ENCODE peak calls at places on chromosomes 4 and X, in seven cellular contexts. X, G, C, U, A, Q and K are unnamed samples. For H3K9me3, the result is how much of the 10 kb centered on the place peaks cover.

GRCh38 chr4:2287594-2287915 is 25.6 kb upstream of the MXD4 start:
- DNase-seq in G (peak), X (peak), C (no peak), A (no peak), Q (no peak), U (no peak), K (peak)

GRCh38 chr4:119729815-119730643 is 101.4 kb upstream of the PDE5A start:
- DNase-seq in Q (no peak), U (peak), X (no peak), C (peak), A (no peak), G (no peak), K (no peak)

GRCh38 chr4:52956691-52957090 is 94.6 kb downstream of the RASL11B start:
- DNase-seq in Q (no peak), U (no peak), C (no peak), A (no peak), G (no peak), X (no peak), K (no peak)

GRCh38 chr4:168560835-168561210 is 64.0 kb downstream of the PALLD start:
- DNase-seq in C (no peak), U (no peak), A (no peak), G (no peak), X (no peak), Q (no peak), K (no peak)

GRCh38 chr4:74262522-74262921 is 45.7 kb upstream of the EPGN start:
- DNase-seq in X (no peak), Q (no peak), A (no peak), G (no peak), C (no peak), U (no peak), K (no peak)

GRCh38 chrX:27057883-27058282 is 405.3 kb downstream of the PPP4R3C start:
- DNase-seq in X (no peak), A (peak), U (no peak), Q (peak), C (no peak), G (no peak), K (no peak)

GRCh38 chr4:138681000-138681604 is 334.5 kb upstream of the NOCT start:
- DNase-seq in G (peak), X (peak), A (peak), Q (peak), U (peak), C (peak), K (peak)

GRCh38 chr4:89368855-89369254 is 61.3 kb upstream of the GPRIN3 start:
- DNase-seq in C (no peak), A (no peak), U (no peak), G (no peak), X (no peak), Q (no peak), K (no peak)

GRCh38 chr4:41409095-41409494 is 128.9 kb upstream of the LIMCH1 start:
- DNase-seq in U (no peak), A (no peak), Q (no peak), G (no peak), X (no peak), C (no peak), K (no peak)

GRCh38 chr4:86453044-86453501 is 93.2 kb upstream of the MAPK10 start:
- DNase-seq in X (no peak), A (no peak), U (peak), C (peak), Q (no peak), G (no peak), K (no peak)

GRCh38 chr4:55172694-55173287 is 47.4 kb upstream of the KDR start:
- DNase-seq in A (no peak), X (no peak), U (no peak), C (peak), G (no peak), Q (no peak), K (no peak)

GRCh38 chr4:118898684-118899138 is 10.1 kb downstream of the SYNPO2 start:
- DNase-seq in A (no peak), C (peak), G (no peak), U (no peak), Q (no peak), X (no peak), K (no peak)

GRCh38 chr4:111283066-111283677 is 660.3 kb upstream of the PITX2 start:
- DNase-seq in A (peak), G (peak), Q (peak), X (peak), C (no peak), U (peak), K (no peak)

GRCh38 chr4:5785806-5786680 is 75.0 kb downstream of the EVC start:
- DNase-seq in X (peak), C (no peak), U (peak), A (no peak), Q (peak), G (no peak), K (no peak)

GRCh38 chrX:11628399-11628798 is 37.3 kb downstream of the ARHGAP6 start:
- DNase-seq in A (no peak), C (no peak), U (no peak), X (no peak), G (no peak), Q (no peak), K (no peak)

GRCh38 chr4:152454398-152455011 is 81.4 kb downstream of the FBXW7 start:
- DNase-seq in C (no peak), G (no peak), A (no peak), Q (no peak), U (no peak), X (no peak), K (no peak)

GRCh38 chr4:181952478-181952877 is 290.7 kb upstream of the TENM3 start:
- DNase-seq in U (peak), A (no peak), Q (no peak), G (no peak), X (no peak), C (no peak), K (peak)

GRCh38 chrX:114162068-114162735 is 421.7 kb upstream of the HTR2C start:
- DNase-seq in A (peak), U (no peak), X (no peak), C (no peak), G (no peak), Q (peak), K (no peak)

GRCh38 chrX:49067285-49068120 is 6.3 kb downstream of the PRAF2 start:
- DNase-seq in U (no peak), G (no peak), A (no peak), X (no peak), C (no peak), Q (no peak), K (no peak)

GRCh38 chr4:109701566-109702399 is 1.5 kb downstream of the CASP6 start:
- DNase-seq in X (no peak), A (peak), C (no peak), Q (peak), U (no peak), G (no peak), K (no peak)

GRCh38 chr4:25050370-25051098 is 19.8 kb upstream of the LGI2 start:
- DNase-seq in X (no peak), A (no peak), Q (no peak), C (no peak), G (no peak), U (no peak), K (no peak)

GRCh38 chr4:99117876-99118693 is 26.0 kb downstream of the ADH4 start:
- DNase-seq in X (no peak), C (no peak), Q (no peak), U (no peak), A (no peak), G (no peak), K (no peak)
- TF ChIP-seq CTCF in X (peak), C (peak), Q (peak), U (peak), A (peak), G (peak), K (peak)

DNA sequence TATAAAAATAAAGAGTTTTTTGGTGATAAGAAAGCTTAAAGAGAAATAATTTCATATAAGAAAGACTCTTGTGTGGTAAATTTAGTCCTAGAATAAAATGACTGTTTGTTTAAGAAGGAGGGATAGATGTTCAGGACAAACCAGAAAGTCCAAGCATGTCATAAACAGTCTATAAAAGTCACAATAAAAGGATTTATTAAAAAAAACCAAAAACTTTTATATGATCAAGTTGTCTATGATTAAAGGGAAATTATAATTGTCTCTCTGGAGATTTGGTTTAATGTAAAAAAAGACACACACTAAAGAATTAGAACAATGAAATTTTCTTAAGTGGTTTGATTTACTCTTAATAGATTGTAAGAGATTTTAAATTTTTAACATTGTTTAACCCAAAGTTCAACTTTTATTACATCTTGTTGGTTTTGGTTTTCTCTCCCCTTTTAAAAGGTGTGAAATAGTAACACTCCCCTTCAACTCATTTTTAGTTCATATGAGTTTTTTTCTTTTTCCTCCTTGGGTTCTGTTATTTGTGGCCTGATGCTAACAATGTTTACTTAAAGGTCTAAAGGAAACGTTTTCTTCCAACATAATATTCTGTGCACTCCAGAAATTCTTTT is 89.7 kb downstream of the PDHA2 start:
- DNase-seq in X (no peak), C (no peak), G (no peak), Q (no peak), A (no peak), U (no peak), K (no peak)
- H3K9me3 ChIP-seq in X (under half), C (under half), G (under half), Q (under half), A (half or more), U (under half), K (under half)

GRCh38 chrX:65874110-65874509 is 165.8 kb downstream of the VSIG4 start:
- DNase-seq in U (no peak), G (no peak), A (peak), C (no peak), X (no peak), Q (no peak), K (no peak)

GRCh38 chrX:65866146-65866545 is 173.7 kb downstream of the VSIG4 start:
- DNase-seq in U (no peak), C (no peak), Q (no peak), G (no peak), A (no peak), X (no peak), K (no peak)

GRCh38 chrX:65866762-65867161 is 173.1 kb downstream of the VSIG4 start:
- DNase-seq in A (no peak), X (no peak), Q (no peak), G (no peak), U (no peak), C (no peak), K (no peak)

GRCh38 chrX:65874765-65875164 is 165.1 kb downstream of the VSIG4 start:
- DNase-seq in G (no peak), C (no peak), X (no peak), Q (no peak), U (no peak), A (no peak), K (no peak)

DNA sequence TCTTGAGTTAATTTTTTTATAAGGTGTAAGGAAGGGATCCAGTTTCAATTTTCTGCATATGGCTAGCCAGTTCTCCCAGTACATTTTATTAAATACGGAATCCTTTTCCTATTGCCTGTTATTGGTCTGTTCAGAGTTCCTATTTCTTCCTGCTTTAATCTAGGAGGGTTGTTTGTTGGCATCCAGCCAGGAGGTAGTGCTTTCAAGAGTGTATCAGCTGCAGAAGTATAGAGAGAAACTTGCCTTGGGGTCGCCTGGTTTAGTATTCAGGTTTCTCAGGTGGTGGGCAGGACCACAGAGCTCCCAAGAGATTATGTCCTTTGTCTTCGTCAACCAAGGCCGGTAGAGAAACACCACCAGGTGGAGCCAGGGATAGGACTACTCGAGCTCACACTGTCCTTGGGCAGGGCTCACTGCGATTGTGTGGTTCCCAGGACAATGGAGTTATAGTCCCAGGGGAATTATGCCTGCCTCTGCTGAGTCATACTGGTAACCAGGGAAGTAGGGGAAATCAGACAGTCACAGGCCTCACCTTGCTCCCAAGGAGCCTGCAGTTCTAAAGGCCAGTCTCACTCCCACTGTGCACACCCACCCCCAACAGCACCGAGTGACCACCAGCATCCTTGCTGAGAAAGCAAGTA is 168.1 kb downstream of the VSIG4 start:
- DNase-seq in G (no peak), U (no peak), A (peak), Q (peak), X (no peak), C (no peak), K (peak)
- TF ChIP-seq CTCF in G (no peak), U (no peak), A (peak), Q (peak), X (no peak), C (no peak), K (no peak)

GRCh38 chrX:63920875-63921274 is 135.9 kb upstream of the ARHGEF9 start:
- DNase-seq in X (no peak), A (no peak), G (no peak), C (no peak), U (no peak), Q (no peak), K (no peak)

GRCh38 chrX:63917296-63917695 is 132.3 kb upstream of the ARHGEF9 start:
- DNase-seq in C (no peak), X (no peak), A (no peak), U (no peak), Q (no peak), G (no peak), K (no peak)

GRCh38 chrX:63918611-63919010 is 133.6 kb upstream of the ARHGEF9 start:
- DNase-seq in Q (no peak), A (peak), C (no peak), U (no peak), X (no peak), G (no peak), K (no peak)

GRCh38 chrX:63919081-63919480 is 134.1 kb upstream of the ARHGEF9 start:
- DNase-seq in G (no peak), Q (no peak), A (no peak), U (no peak), C (no peak), X (no peak), K (no peak)

GRCh38 chrX:63922221-63922620 is 137.2 kb upstream of the ARHGEF9 start:
- DNase-seq in X (no peak), C (no peak), G (no peak), A (no peak), U (no peak), Q (no peak), K (no peak)
- H3K9me3 ChIP-seq in X (under half), C (under half), G (under half), A (under half), U (under half), Q (half or more), K (under half)

DNA sequence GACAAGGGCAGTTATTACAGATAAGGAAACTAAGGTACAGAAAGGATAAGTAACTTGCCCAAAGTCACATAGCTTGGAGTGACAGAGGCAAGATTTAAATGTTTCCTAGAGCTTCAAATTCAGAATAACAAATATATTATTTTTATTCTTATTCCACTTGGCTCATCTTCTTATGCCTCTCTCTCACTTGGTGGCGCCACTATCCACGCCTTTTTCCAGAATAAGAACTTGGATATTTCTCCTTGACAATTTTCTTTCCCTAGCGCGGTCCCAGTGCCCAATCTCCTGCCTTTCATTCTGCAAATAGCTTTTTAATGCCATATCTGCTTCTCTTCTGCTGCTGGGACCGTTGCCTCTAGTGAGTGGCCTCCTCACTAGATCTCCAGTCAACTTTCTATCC is 78.5 kb downstream of the MSN start:
- DNase-seq in Q (no peak), G (no peak), A (peak), U (no peak), C (no peak), X (no peak), K (no peak)
- TF ChIP-seq CTCF in Q (peak), G (no peak), A (peak), U (no peak), C (no peak), X (no peak), K (no peak)

DNA sequence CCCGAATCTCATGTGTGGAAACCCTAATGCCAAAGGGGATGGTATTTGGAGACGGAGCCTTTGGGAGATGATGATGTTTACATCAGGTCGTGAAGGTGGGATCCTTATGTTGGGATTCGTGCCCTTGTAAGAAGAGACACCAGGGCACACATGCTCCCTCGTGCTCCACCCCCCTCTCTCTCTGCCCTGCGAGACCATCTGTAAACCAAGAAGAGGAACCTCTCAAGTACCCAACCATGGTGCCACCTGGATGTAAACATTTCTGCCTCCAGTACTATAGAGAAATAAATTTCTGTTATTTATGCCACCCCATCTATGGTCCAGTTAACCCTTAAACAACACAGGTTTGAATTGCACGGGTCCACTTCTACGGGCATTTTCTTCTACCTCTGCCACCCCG is 179.4 kb downstream of the DHRSX start:
- DNase-seq in A (no peak), X (no peak), U (no peak), Q (no peak), C (no peak), G (no peak), K (no peak)
- H3K9me3 ChIP-seq in A (under half), X (under half), U (under half), Q (under half), C (under half), G (under half), K (under half)

GRCh38 chr4:7725951-7726350 is 213.7 kb downstream of the AFAP1 start:
- DNase-seq in U (no peak), X (no peak), G (no peak), Q (no peak), A (no peak), C (no peak), K (peak)

GRCh38 chr4:7719354-7720174 is 220.1 kb downstream of the AFAP1 start:
- DNase-seq in U (no peak), X (peak), Q (peak), G (peak), C (peak), A (peak), K (peak)

GRCh38 chr4:7723625-7724024 is 216.0 kb downstream of the AFAP1 start:
- DNase-seq in G (no peak), U (no peak), Q (no peak), X (no peak), C (no peak), A (no peak), K (no peak)

GRCh38 chr4:7722716-7723115 is 216.9 kb downstream of the AFAP1 start:
- DNase-seq in Q (no peak), U (no peak), C (no peak), X (no peak), A (no peak), G (no peak), K (no peak)

DNA sequence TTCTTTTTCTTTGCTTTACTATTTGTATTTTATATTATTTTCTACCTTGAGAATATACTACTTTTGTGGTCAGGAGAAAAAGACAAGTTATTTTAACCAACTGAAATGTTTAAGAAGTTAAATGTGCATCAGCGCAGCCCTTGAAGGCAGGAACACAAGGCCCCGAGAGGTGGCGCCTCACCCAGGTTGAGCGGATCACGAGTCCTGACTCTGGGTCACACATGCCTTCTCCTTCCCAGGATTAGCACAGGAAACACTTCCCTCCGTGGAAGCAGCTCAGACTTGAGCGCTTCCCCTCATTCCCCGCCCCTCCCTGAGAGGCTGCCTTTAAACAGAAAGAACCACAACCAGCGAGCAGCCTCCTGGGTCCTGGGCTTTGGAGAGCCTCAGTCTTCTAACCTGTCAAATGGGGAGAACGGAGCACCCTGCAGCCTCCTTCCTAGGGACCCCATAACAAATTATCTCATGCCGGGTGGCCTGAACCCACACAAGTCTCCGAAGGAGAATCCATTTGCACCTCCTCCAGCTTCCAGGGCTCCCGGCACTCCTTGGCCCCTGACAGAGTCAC is 217.6 kb downstream of the AFAP1 start:
- DNase-seq in C (no peak), G (no peak), U (no peak), A (no peak), Q (no peak), X (no peak), K (no peak)
- TF ChIP-seq CTCF in C (no peak), G (peak), U (peak), A (peak), Q (peak), X (no peak), K (no peak)

GRCh38 chrX:110171442-110171841 is 146.4 kb downstream of the AMMECR1 start:
- DNase-seq in A (peak), Q (no peak), C (no peak), X (no peak), G (no peak), U (no peak), K (no peak)

GRCh38 chrX:110170029-110170428 is 147.9 kb downstream of the AMMECR1 start:
- DNase-seq in U (no peak), A (peak), Q (no peak), X (no peak), C (no peak), G (no peak), K (no peak)

GRCh38 chrX:110168585-110168984 is 149.3 kb downstream of the AMMECR1 start:
- DNase-seq in G (no peak), Q (no peak), C (no peak), U (no peak), X (no peak), A (no peak), K (no peak)

GRCh38 chrX:110172215-110172614 is 145.7 kb downstream of the AMMECR1 start:
- DNase-seq in A (peak), U (no peak), X (no peak), Q (no peak), C (no peak), G (no peak), K (no peak)

GRCh38 chrX:110167952-110168451 is 149.9 kb downstream of the AMMECR1 start:
- DNase-seq in X (peak), C (no peak), U (no peak), G (peak), Q (peak), A (peak), K (no peak)
- H3K9me3 ChIP-seq in X (under half), C (under half), U (under half), G (under half), Q (under half), A (under half), K (under half)